ENCODE peak calls at places on chromosomes 4 and X, in eight cellular contexts. Z is gastrocnemius medialis, T is IMR-90, A is heart left ventricle, E is NB4, Y is transverse colon, C is suprapubic skin, L is A549. O is an unnamed sample.

GRCh38 chrX:131703646-131704045 is 159.8 kb downstream of the OR13H1 start:
- DNase-seq in Z (no peak), T (no peak), A (no peak), E (no peak), Y (no peak), C (no peak), L (peak), O (no peak)

GRCh38 chr4:40301592-40301991 is 33.5 kb upstream of the CHRNA9 start:
- DNase-seq in Z (no peak), T (no peak), A (no peak), E (no peak), Y (peak), C (no peak), L (no peak), O (no peak)

GRCh38 chrX:39969099-39969825 is 128.5 kb downstream of the BCOR start:
- DNase-seq in Z (no peak), T (no peak), A (peak), E (no peak), Y (no peak), C (no peak), L (no peak), O (no peak)

GRCh38 chr4:86218721-86219481 is 141.0 kb downstream of the MAPK10 start:
- DNase-seq in Z (no peak), T (peak), A (no peak), E (no peak), Y (no peak), C (no peak), L (peak), O (no peak)

GRCh38 chr4:66331761-66332160 is 661.5 kb upstream of the EPHA5 start:
- DNase-seq in Z (no peak), T (no peak), A (no peak), E (no peak), Y (no peak), C (no peak), L (no peak), O (no peak)

GRCh38 chr4:12961713-12962112 is 522.4 kb downstream of the RAB28 start:
- DNase-seq in Z (no peak), T (no peak), A (no peak), E (no peak), Y (no peak), C (no peak), L (no peak), O (no peak)

GRCh38 chrX:34716322-34716721 is 59.2 kb upstream of the TMEM47 start:
- DNase-seq in Z (no peak), T (peak), A (no peak), E (no peak), Y (no peak), C (no peak), L (peak), O (no peak)

GRCh38 chr4:179398414-179398813 is 1956.2 kb upstream of the AGA start:
- DNase-seq in Z (no peak), T (no peak), A (no peak), E (peak), Y (no peak), C (no peak), L (no peak), O (no peak)

GRCh38 chr4:92231511-92231910 is 72.3 kb upstream of the GRID2 start:
- DNase-seq in Z (no peak), T (peak), A (no peak), E (no peak), Y (no peak), C (no peak), L (no peak), O (no peak)

GRCh38 chr4:107035711-107036601 is at the start of gene DKK2:
- DNase-seq in Z (peak), T (peak), A (peak), E (peak), Y (peak), C (peak), L (no peak), O (no peak)

GRCh38 chr4:80309301-80310004 is 26.1 kb upstream of the CFAP299 start:
- DNase-seq in Z (no peak), T (peak), A (no peak), E (peak), Y (no peak), C (no peak), L (peak), O (no peak)

GRCh38 chr4:25439913-25440477 is 62.9 kb downstream of the ANAPC4 start:
- DNase-seq in Z (no peak), T (peak), A (peak), E (peak), Y (peak), C (no peak), L (peak), O (peak)

GRCh38 chr4:113101669-113102068 is 52.2 kb downstream of the ANK2 start:
- DNase-seq in Z (no peak), T (peak), A (no peak), E (no peak), Y (no peak), C (no peak), L (no peak), O (no peak)

GRCh38 chr4:142322996-142323395 is 523.1 kb downstream of the INPP4B start:
- DNase-seq in Z (no peak), T (no peak), A (no peak), E (no peak), Y (no peak), C (no peak), L (no peak), O (no peak)

GRCh38 chr4:169791527-169792156 is 33.9 kb upstream of the HPF1 start:
- DNase-seq in Z (no peak), T (peak), A (peak), E (peak), Y (peak), C (peak), L (peak), O (peak)

GRCh38 chrX:24153796-24154189 is 4.3 kb downstream of the ZFX start:
- DNase-seq in Z (no peak), T (no peak), A (no peak), E (no peak), Y (no peak), C (no peak), L (peak), O (no peak)

GRCh38 chrX:10633722-10634121 is 13.3 kb upstream of the MID1 start:
- DNase-seq in Z (peak), T (peak), A (peak), E (peak), Y (no peak), C (no peak), L (peak), O (no peak)

GRCh38 chr4:68461790-68462189 is 14.5 kb downstream of the TMPRSS11E start:
- DNase-seq in Z (no peak), T (no peak), A (no peak), E (no peak), Y (no peak), C (no peak), L (no peak), O (no peak)

GRCh38 chr4:90621080-90621479 is 493.9 kb downstream of the CCSER1 start:
- DNase-seq in Z (no peak), T (no peak), A (no peak), E (no peak), Y (no peak), C (no peak), L (no peak), O (no peak)

GRCh38 chrX:103220511-103221406 is 5.9 kb downstream of the BEX4 start:
- DNase-seq in Z (no peak), T (no peak), A (no peak), E (no peak), Y (no peak), C (no peak), L (no peak), O (no peak)

GRCh38 chr4:77203380-77204197 is 46.6 kb downstream of the CCNG2 start:
- DNase-seq in Z (peak), T (peak), A (peak), E (peak), Y (peak), C (peak), L (peak), O (peak)

GRCh38 chrX:2485789-2486345 is 14.9 kb downstream of the DHRSX start:
- DNase-seq in Z (no peak), T (no peak), A (no peak), E (no peak), Y (no peak), C (no peak), L (no peak), O (no peak)

GRCh38 chr4:38526412-38526811 is 137.6 kb upstream of the KLF3 start:
- DNase-seq in Z (no peak), T (no peak), A (no peak), E (no peak), Y (no peak), C (no peak), L (no peak), O (no peak)

GRCh38 chr4:143127621-143128020 is 57.1 kb upstream of the USP38 start:
- DNase-seq in Z (no peak), T (no peak), A (no peak), E (no peak), Y (no peak), C (no peak), L (no peak), O (no peak)

GRCh38 chr4:8316911-8317351 is 47.4 kb downstream of the HTRA3 start:
- DNase-seq in Z (no peak), T (no peak), A (peak), E (no peak), Y (no peak), C (peak), L (no peak), O (no peak)

GRCh38 chr4:128333309-128334006 is 45.8 kb upstream of the PGRMC2 start:
- DNase-seq in Z (no peak), T (no peak), A (no peak), E (no peak), Y (no peak), C (no peak), L (no peak), O (no peak)

GRCh38 chrX:20595928-20596550 is 329.3 kb upstream of the RPS6KA3 start:
- DNase-seq in Z (no peak), T (no peak), A (no peak), E (no peak), Y (no peak), C (no peak), L (no peak), O (no peak)

DNA sequence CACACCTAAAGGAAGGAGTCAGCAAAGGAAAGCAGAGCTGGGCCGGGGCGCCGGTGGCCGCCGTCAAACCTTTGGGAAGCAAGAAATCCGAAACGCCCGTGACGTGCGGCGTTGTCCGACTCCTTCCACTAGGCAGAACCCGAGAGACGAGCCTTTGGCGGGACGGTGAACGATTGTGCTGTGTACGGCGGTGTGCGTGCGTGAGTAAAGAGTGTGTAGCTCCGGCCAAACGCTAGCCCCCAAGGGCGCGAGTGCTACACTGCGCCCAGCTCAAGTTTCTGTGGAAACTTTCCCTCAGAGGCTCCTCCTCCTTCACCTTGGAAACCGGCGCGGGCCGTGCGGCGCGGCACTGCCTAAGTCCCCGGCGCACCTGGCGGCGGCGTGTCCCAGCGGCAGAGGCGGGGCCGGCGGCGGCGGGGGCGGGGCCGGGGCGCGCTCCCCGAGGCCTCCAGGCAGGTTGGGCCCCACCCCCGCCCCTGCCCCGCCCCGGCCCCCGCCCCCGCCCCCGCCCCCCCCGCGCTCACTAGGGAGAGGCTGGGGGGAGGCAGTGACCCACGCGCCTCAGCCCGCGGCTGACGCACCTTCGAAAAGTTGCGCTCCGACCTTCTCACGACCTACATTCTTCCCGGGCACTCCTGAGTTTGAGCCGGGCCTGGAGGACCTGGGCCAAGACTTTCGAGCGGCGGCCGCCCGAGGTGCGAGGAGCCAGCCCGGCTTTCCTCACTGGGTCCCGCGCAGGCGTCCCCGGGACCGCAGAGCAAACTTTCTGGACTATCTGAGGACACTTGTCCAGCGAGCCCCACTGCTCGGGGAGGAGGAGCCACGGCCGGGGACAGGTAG is at the start of gene FHIP1A:
- DNase-seq in Z (peak), T (peak), A (peak), E (peak), Y (peak), C (peak), L (peak), O (peak)
- TF ChIP-seq POLR2A in Z (peak), T (no peak), A (no peak), E (no peak), Y (peak), C (peak), L (no peak), O (no peak)

DNA sequence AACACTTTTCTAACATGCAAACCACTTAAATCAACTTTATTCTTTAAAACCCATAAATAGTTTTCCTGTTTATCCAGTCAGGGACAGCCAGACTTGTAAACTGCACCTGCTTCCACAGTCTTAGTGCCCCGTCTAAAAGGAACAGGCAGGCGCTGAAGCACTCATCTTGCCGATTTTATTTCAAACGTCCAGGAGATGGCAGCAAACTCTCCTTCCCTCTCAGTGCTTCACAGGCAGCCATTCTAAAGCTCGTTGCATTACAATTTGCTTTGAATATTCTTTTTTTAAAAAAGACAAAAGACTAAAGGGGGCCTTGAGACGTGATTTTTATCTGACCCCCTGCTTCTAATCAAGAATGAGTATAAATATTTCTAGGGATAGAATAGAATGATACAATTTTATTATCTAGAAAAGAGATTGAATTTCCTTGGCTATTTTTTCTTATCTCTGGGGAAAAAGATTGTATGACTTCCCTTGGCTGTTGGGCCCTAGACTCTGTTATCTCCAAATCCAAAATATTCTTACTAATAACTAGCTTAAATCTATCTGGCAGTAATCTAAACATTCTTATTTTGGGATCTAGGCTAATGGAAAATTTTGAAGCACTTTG is 93.6 kb upstream of the MYOZ2 start:
- DNase-seq in Z (peak), T (peak), A (peak), E (peak), Y (peak), C (no peak), L (peak), O (peak)
- H3K4me3 ChIP-seq in Z (no peak), T (no peak), A (no peak), E (no peak), Y (no peak), C (no peak), L (no peak), O (no peak)

GRCh38 chrX:134239016-134239415 is 2.0 kb downstream of the CCDC160 start:
- DNase-seq in Z (no peak), T (no peak), A (no peak), E (no peak), Y (no peak), C (no peak), L (no peak), O (no peak)

GRCh38 chrX:134236690-134237362 is at the start of gene CCDC160:
- DNase-seq in Z (peak), T (no peak), A (peak), E (no peak), Y (peak), C (no peak), L (peak), O (peak)

GRCh38 chrX:134237363-134237702 is 351 bp downstream of the CCDC160 start:
- DNase-seq in Z (no peak), T (no peak), A (no peak), E (no peak), Y (no peak), C (no peak), L (no peak), O (no peak)

GRCh38 chrX:134240209-134240608 is 3.2 kb downstream of the CCDC160 start:
- DNase-seq in Z (no peak), T (no peak), A (no peak), E (no peak), Y (no peak), C (no peak), L (no peak), O (no peak)

DNA sequence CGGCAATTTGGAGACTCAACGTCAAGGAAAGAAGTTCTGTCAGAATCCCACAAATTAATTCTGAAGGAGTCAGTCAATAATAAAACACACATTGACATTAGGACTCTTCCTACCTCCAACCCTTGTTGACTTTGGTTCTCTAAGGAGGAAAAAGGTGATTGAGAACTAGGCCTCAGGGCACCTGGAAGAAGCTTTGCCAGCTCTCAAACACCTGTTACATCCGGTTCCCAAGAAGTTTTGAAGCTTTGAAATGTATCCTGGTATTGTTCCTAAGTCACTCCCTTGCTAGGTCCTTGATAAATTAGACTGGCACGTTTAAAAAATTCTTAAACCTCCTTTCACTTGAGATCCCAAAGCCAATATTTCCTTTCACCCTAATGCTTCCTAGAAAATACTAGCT is 1.7 kb upstream of the CCDC160 start:
- DNase-seq in Z (no peak), T (no peak), A (no peak), E (no peak), Y (no peak), C (no peak), L (no peak), O (no peak)
- TF ChIP-seq POLR2A in Z (no peak), T (no peak), A (no peak), E (no peak), Y (no peak), C (no peak), L (no peak), O (no peak)

DNA sequence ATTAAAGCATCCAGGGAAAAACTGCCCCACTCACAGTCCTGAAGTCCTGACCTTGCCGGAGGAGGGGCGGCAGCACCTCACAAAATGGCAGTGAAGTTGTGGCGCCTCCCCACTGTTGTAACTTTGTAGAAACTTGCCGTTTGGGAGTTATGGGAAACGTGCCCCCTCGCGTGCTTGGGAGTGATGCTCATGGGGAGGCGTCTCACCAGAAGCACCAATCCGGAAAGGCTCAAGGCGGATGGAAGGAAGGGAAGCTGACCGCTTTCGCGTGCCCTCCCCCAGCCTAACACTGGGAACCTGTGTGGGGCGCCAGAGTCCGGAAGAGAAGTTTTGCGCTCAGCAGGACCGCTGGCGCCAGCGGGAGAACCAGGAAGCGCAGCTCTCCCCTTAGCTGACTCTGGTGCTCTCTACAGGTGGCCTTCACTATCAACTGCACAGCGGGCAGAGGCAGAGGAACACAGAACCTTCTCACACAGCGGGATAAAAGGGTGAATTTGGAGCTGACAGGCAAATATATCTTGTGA is at the start of the genes CT45A10 and SAGE1:
- DNase-seq in Z (no peak), T (no peak), A (no peak), E (no peak), Y (no peak), C (no peak), L (peak), O (peak)
- H3K4me3 ChIP-seq in Z (no peak), T (no peak), A (no peak), E (no peak), Y (no peak), C (no peak), L (no peak), O (no peak)

DNA sequence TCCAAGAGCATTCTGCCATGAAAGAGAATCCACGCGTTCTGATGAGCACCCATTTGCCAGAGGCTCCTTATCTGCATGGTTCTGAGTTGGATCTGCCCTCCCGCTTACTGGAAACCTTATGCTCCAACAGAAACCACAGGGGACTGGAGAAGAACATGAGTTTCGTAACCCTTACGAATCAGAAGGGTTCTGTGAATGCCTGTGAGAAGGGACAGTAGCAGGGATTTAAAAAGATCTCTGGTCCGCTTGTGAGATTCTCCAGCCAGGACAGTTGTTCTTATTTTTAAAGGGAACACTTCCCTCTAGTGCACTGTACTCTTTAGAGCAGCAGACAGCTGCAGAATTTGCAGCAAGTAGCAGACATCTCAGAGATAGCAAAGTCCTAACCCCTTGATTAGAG is 22.5 kb upstream of the CENPU start:
- DNase-seq in Z (peak), T (peak), A (no peak), E (peak), Y (no peak), C (no peak), L (no peak), O (peak)
- TF ChIP-seq POLR2A in Z (peak), T (no peak), A (no peak), E (no peak), Y (no peak), C (no peak), L (no peak), O (no peak)

O was measured in testis.